ENCODE peak calls at places on chromosomes 2 and 18, in eight cellular contexts. One of them, this sample, is unnamed.

GRCh38 chr2:38079111-38080052 is 3.4 kb upstream of the CYP1B1 start:
- DNase-seq in A172: no peak
- DNase-seq in activated CD8-positive, alpha-beta memory T cell treated with anti-CD3 and anti-CD28 coated beads for 48 hours: no peak
- DNase-seq in activated CD4-positive, alpha-beta T cell treated with anti-CD3 and anti-CD28 coated beads, Interleukin-2, amount 50 U/mL, for 4 hours: no peak
- DNase-seq in AG20443: no peak
- DNase-seq in colonic mucosa: no peak
- DNase-seq in OCI-LY7: no peak
- DNase-seq in LoVo: no peak
- DNase-seq in this sample: no peak

GRCh38 chr18:79605481-79605880 is 74.1 kb upstream of the CTDP1 start:
- DNase-seq in activated CD4-positive, alpha-beta T cell treated with anti-CD3 and anti-CD28 coated beads, Interleukin-2, amount 50 U/mL, for 4 hours: no peak
- DNase-seq in AG20443: no peak
- DNase-seq in activated CD8-positive, alpha-beta memory T cell treated with anti-CD3 and anti-CD28 coated beads for 48 hours: no peak
- DNase-seq in colonic mucosa: no peak
- DNase-seq in A172: no peak
- DNase-seq in LoVo: no peak
- DNase-seq in OCI-LY7: no peak
- DNase-seq in this sample: no peak

GRCh38 chr2:118835739-118836410 is 11.6 kb downstream of the EN1 start:
- DNase-seq in activated CD4-positive, alpha-beta T cell treated with anti-CD3 and anti-CD28 coated beads, Interleukin-2, amount 50 U/mL, for 4 hours: no peak
- DNase-seq in OCI-LY7: no peak
- DNase-seq in colonic mucosa: no peak
- DNase-seq in AG20443: peak; percentile 83
- DNase-seq in LoVo: no peak
- DNase-seq in activated CD8-positive, alpha-beta memory T cell treated with anti-CD3 and anti-CD28 coated beads for 48 hours: no peak
- DNase-seq in A172: no peak
- DNase-seq in this sample: peak; percentile 61

GRCh38 chr2:36489296-36489695 is 108.7 kb downstream of the FEZ2 start:
- DNase-seq in OCI-LY7: no peak
- DNase-seq in colonic mucosa: no peak
- DNase-seq in A172: peak; percentile 95
- DNase-seq in AG20443: peak; percentile 70
- DNase-seq in LoVo: no peak
- DNase-seq in activated CD8-positive, alpha-beta memory T cell treated with anti-CD3 and anti-CD28 coated beads for 48 hours: no peak
- DNase-seq in activated CD4-positive, alpha-beta T cell treated with anti-CD3 and anti-CD28 coated beads, Interleukin-2, amount 50 U/mL, for 4 hours: no peak
- DNase-seq in this sample: peak; percentile 65

GRCh38 chr2:10410001-10410671 is 38.0 kb downstream of the ODC1 start:
- DNase-seq in activated CD4-positive, alpha-beta T cell treated with anti-CD3 and anti-CD28 coated beads, Interleukin-2, amount 50 U/mL, for 4 hours: no peak
- DNase-seq in AG20443: no peak
- DNase-seq in colonic mucosa: no peak
- DNase-seq in activated CD8-positive, alpha-beta memory T cell treated with anti-CD3 and anti-CD28 coated beads for 48 hours: no peak
- DNase-seq in LoVo: no peak
- DNase-seq in A172: no peak
- DNase-seq in OCI-LY7: peak; percentile 84
- DNase-seq in this sample: peak; percentile 91

GRCh38 chr2:29714333-29714732 is 207.1 kb downstream of the ALK start:
- DNase-seq in colonic mucosa: no peak
- DNase-seq in activated CD8-positive, alpha-beta memory T cell treated with anti-CD3 and anti-CD28 coated beads for 48 hours: no peak
- DNase-seq in activated CD4-positive, alpha-beta T cell treated with anti-CD3 and anti-CD28 coated beads, Interleukin-2, amount 50 U/mL, for 4 hours: no peak
- DNase-seq in AG20443: no peak
- DNase-seq in LoVo: no peak
- DNase-seq in A172: no peak
- DNase-seq in OCI-LY7: no peak
- DNase-seq in this sample: no peak

GRCh38 chr18:68922392-68922791 is 124.5 kb downstream of the CCDC102B start:
- DNase-seq in AG20443: no peak
- DNase-seq in A172: no peak
- DNase-seq in colonic mucosa: no peak
- DNase-seq in activated CD4-positive, alpha-beta T cell treated with anti-CD3 and anti-CD28 coated beads, Interleukin-2, amount 50 U/mL, for 4 hours: no peak
- DNase-seq in activated CD8-positive, alpha-beta memory T cell treated with anti-CD3 and anti-CD28 coated beads for 48 hours: no peak
- DNase-seq in OCI-LY7: no peak
- DNase-seq in LoVo: no peak
- DNase-seq in this sample: no peak

GRCh38 chr2:138010890-138011289 is 46.6 kb downstream of the HNMT start:
- DNase-seq in activated CD4-positive, alpha-beta T cell treated with anti-CD3 and anti-CD28 coated beads, Interleukin-2, amount 50 U/mL, for 4 hours: no peak
- DNase-seq in OCI-LY7: no peak
- DNase-seq in A172: no peak
- DNase-seq in activated CD8-positive, alpha-beta memory T cell treated with anti-CD3 and anti-CD28 coated beads for 48 hours: no peak
- DNase-seq in colonic mucosa: no peak
- DNase-seq in AG20443: no peak
- DNase-seq in LoVo: no peak
- DNase-seq in this sample: no peak

GRCh38 chr2:130963058-130963848 is 126.5 kb downstream of the ARHGEF4 start:
- DNase-seq in activated CD8-positive, alpha-beta memory T cell treated with anti-CD3 and anti-CD28 coated beads for 48 hours: no peak
- DNase-seq in OCI-LY7: no peak
- DNase-seq in LoVo: no peak
- DNase-seq in A172: no peak
- DNase-seq in AG20443: no peak
- DNase-seq in activated CD4-positive, alpha-beta T cell treated with anti-CD3 and anti-CD28 coated beads, Interleukin-2, amount 50 U/mL, for 4 hours: no peak
- DNase-seq in colonic mucosa: no peak
- DNase-seq in this sample: no peak

GRCh38 chr2:235561450-235561849 is 67.6 kb downstream of the AGAP1 start:
- DNase-seq in A172: no peak
- DNase-seq in AG20443: no peak
- DNase-seq in activated CD8-positive, alpha-beta memory T cell treated with anti-CD3 and anti-CD28 coated beads for 48 hours: no peak
- DNase-seq in LoVo: no peak
- DNase-seq in colonic mucosa: peak; percentile 39
- DNase-seq in activated CD4-positive, alpha-beta T cell treated with anti-CD3 and anti-CD28 coated beads, Interleukin-2, amount 50 U/mL, for 4 hours: no peak
- DNase-seq in OCI-LY7: no peak
- DNase-seq in this sample: no peak

GRCh38 chr2:74428675-74429074 is 7.1 kb downstream of the WDR54 start:
- DNase-seq in A172: no peak
- DNase-seq in activated CD4-positive, alpha-beta T cell treated with anti-CD3 and anti-CD28 coated beads, Interleukin-2, amount 50 U/mL, for 4 hours: no peak
- DNase-seq in colonic mucosa: no peak
- DNase-seq in activated CD8-positive, alpha-beta memory T cell treated with anti-CD3 and anti-CD28 coated beads for 48 hours: no peak
- DNase-seq in AG20443: no peak
- DNase-seq in OCI-LY7: no peak
- DNase-seq in LoVo: no peak
- DNase-seq in this sample: no peak

GRCh38 chr18:13217466-13217961 is 1.0 kb upstream of the LDLRAD4 start:
- DNase-seq in A172: peak; percentile 40
- DNase-seq in AG20443: peak; percentile 51
- DNase-seq in LoVo: no peak
- DNase-seq in activated CD4-positive, alpha-beta T cell treated with anti-CD3 and anti-CD28 coated beads, Interleukin-2, amount 50 U/mL, for 4 hours: peak; percentile 55
- DNase-seq in colonic mucosa: peak; percentile 62
- DNase-seq in activated CD8-positive, alpha-beta memory T cell treated with anti-CD3 and anti-CD28 coated beads for 48 hours: peak; percentile 37
- DNase-seq in OCI-LY7: no peak
- DNase-seq in this sample: peak; percentile 19

GRCh38 chr2:127537142-127537541 is 1.7 kb downstream of the MYO7B start:
- DNase-seq in OCI-LY7: no peak
- DNase-seq in A172: no peak
- DNase-seq in LoVo: no peak
- DNase-seq in activated CD4-positive, alpha-beta T cell treated with anti-CD3 and anti-CD28 coated beads, Interleukin-2, amount 50 U/mL, for 4 hours: no peak
- DNase-seq in AG20443: no peak
- DNase-seq in colonic mucosa: no peak
- DNase-seq in activated CD8-positive, alpha-beta memory T cell treated with anti-CD3 and anti-CD28 coated beads for 48 hours: no peak
- DNase-seq in this sample: no peak

GRCh38 chr2:118668431-118669424 is 178.7 kb downstream of the EN1 start:
- DNase-seq in A172: peak; percentile 96
- DNase-seq in LoVo: no peak
- DNase-seq in OCI-LY7: no peak
- DNase-seq in activated CD4-positive, alpha-beta T cell treated with anti-CD3 and anti-CD28 coated beads, Interleukin-2, amount 50 U/mL, for 4 hours: no peak
- DNase-seq in AG20443: peak; percentile 71
- DNase-seq in activated CD8-positive, alpha-beta memory T cell treated with anti-CD3 and anti-CD28 coated beads for 48 hours: no peak
- DNase-seq in colonic mucosa: no peak
- DNase-seq in this sample: peak; percentile 64

GRCh38 chr2:63893163-63893562 is 51.5 kb downstream of the UGP2 start:
- DNase-seq in activated CD8-positive, alpha-beta memory T cell treated with anti-CD3 and anti-CD28 coated beads for 48 hours: no peak
- DNase-seq in A172: no peak
- DNase-seq in LoVo: no peak
- DNase-seq in OCI-LY7: no peak
- DNase-seq in colonic mucosa: no peak
- DNase-seq in activated CD4-positive, alpha-beta T cell treated with anti-CD3 and anti-CD28 coated beads, Interleukin-2, amount 50 U/mL, for 4 hours: no peak
- DNase-seq in AG20443: no peak
- DNase-seq in this sample: no peak

GRCh38 chr2:239462671-239463506 is 62.1 kb upstream of the HDAC4 start:
- DNase-seq in AG20443: no peak
- DNase-seq in LoVo: no peak
- DNase-seq in activated CD8-positive, alpha-beta memory T cell treated with anti-CD3 and anti-CD28 coated beads for 48 hours: no peak
- DNase-seq in activated CD4-positive, alpha-beta T cell treated with anti-CD3 and anti-CD28 coated beads, Interleukin-2, amount 50 U/mL, for 4 hours: no peak
- DNase-seq in A172: no peak
- DNase-seq in colonic mucosa: peak; percentile 11
- DNase-seq in OCI-LY7: no peak
- DNase-seq in this sample: no peak

GRCh38 chr2:181140414-181140813 is 160.0 kb downstream of the UBE2E3 start:
- DNase-seq in LoVo: no peak
- DNase-seq in AG20443: peak; percentile 54
- DNase-seq in activated CD4-positive, alpha-beta T cell treated with anti-CD3 and anti-CD28 coated beads, Interleukin-2, amount 50 U/mL, for 4 hours: no peak
- DNase-seq in A172: no peak
- DNase-seq in OCI-LY7: no peak
- DNase-seq in activated CD8-positive, alpha-beta memory T cell treated with anti-CD3 and anti-CD28 coated beads for 48 hours: no peak
- DNase-seq in colonic mucosa: no peak
- DNase-seq in this sample: no peak

GRCh38 chr2:73822276-73822675 is 6.5 kb upstream of the STAMBP start:
- DNase-seq in A172: no peak
- DNase-seq in colonic mucosa: no peak
- DNase-seq in OCI-LY7: peak; percentile 36
- DNase-seq in LoVo: no peak
- DNase-seq in activated CD8-positive, alpha-beta memory T cell treated with anti-CD3 and anti-CD28 coated beads for 48 hours: no peak
- DNase-seq in AG20443: no peak
- DNase-seq in activated CD4-positive, alpha-beta T cell treated with anti-CD3 and anti-CD28 coated beads, Interleukin-2, amount 50 U/mL, for 4 hours: no peak
- DNase-seq in this sample: no peak